ENCODE peak calls at places on chromosome 12, in six cellular contexts. E is EH, G is neuronal stem cell, B is fibroblast of the aortic adventitia, N is NCI-H1092, X is NCI-H1436. K is an unnamed sample.
A peak's percentile ranks its signal among the peaks of the same experiment; 100 is the strongest.

GRCh38 chr12:42696424-42697149 is 107.0 kb upstream of the PRICKLE1 start:
- DNase-seq in N (no peak), X (no peak), G (no peak), E (no peak), B (peak; percentile 91), K (peak; percentile 74)

GRCh38 chr12:57579677-57580465 is 11.1 kb upstream of the PIP4K2C start:
- DNase-seq in G (no peak), N (no peak), B (no peak), X (no peak), E (no peak), K (no peak)

GRCh38 chr12:93022603-93023340 is 93.7 kb upstream of the EEA1 start:
- DNase-seq in N (no peak), E (peak; percentile 46), B (peak; percentile 19), X (no peak), G (no peak), K (peak; percentile 40)

GRCh38 chr12:117147639-117148038 is 42.6 kb downstream of the FBXO21 start:
- DNase-seq in B (no peak), N (no peak), X (no peak), E (no peak), G (no peak), K (no peak)

GRCh38 chr12:87586158-87586557 is 443.0 kb downstream of the C12orf50 start:
- DNase-seq in E (no peak), B (no peak), G (no peak), X (no peak), N (no peak), K (no peak)

GRCh38 chr12:64160718-64161060 is 61.4 kb downstream of the KICS2 start:
- DNase-seq in G (no peak), E (peak; percentile 82), B (peak; percentile 94), N (no peak), X (no peak), K (peak; percentile 87)

GRCh38 chr12:76495556-76495955 is 64.0 kb downstream of the OSBPL8 start:
- DNase-seq in G (no peak), E (no peak), B (no peak), N (no peak), X (no peak), K (no peak)

GRCh38 chr12:43882578-43883178 is 46.8 kb downstream of the TMEM117 start:
- DNase-seq in G (peak; percentile 17), N (no peak), X (peak; percentile 38), B (peak; percentile 81), E (peak; percentile 68), K (peak; percentile 69)